ENCODE peak calls at places on chromosomes 7 and 10, in eight cellular contexts. C, G, U, N, R, E, I and K are unnamed samples.

GRCh38 chr10:89502556-89502955 is 32.8 kb downstream of the SLC16A12 start:
- DNase-seq in I (no peak), U (no peak), E (peak), R (no peak), G (no peak), N (peak), C (no peak), K (no peak)

GRCh38 chr10:121106607-121107006 is 255.4 kb downstream of the WDR11 start:
- DNase-seq in U (no peak), E (no peak), R (no peak), I (no peak), G (no peak), N (no peak), C (no peak), K (no peak)

GRCh38 chr7:28329616-28330373 is 82.5 kb upstream of the CREB5 start:
- DNase-seq in R (no peak), C (no peak), N (no peak), G (no peak), I (no peak), E (no peak), U (no peak), K (no peak)

GRCh38 chr10:118965636-118966035 is 63.9 kb upstream of the NANOS1 start:
- DNase-seq in E (no peak), R (no peak), G (no peak), C (no peak), U (peak), N (no peak), I (peak), K (no peak)

GRCh38 chr7:15684834-15685233 is 1.6 kb downstream of the MEOX2 start:
- DNase-seq in R (peak), U (peak), I (no peak), E (no peak), G (no peak), N (no peak), C (peak), K (no peak)

GRCh38 chr10:62885656-62886461 is 69.7 kb upstream of the EGR2 start:
- DNase-seq in E (peak), C (no peak), I (no peak), G (no peak), U (no peak), R (no peak), N (peak), K (no peak)

GRCh38 chr7:28774529-28775057 is 183.5 kb downstream of the TRIL start:
- DNase-seq in C (no peak), U (no peak), N (no peak), I (no peak), G (no peak), R (no peak), E (no peak), K (no peak)

GRCh38 chr7:16915405-16915804 is 33.6 kb upstream of the AGR3 start:
- DNase-seq in U (no peak), R (no peak), C (no peak), G (no peak), I (no peak), N (peak), E (peak), K (no peak)

GRCh38 chr7:138491612-138492386 is 31.7 kb downstream of the TRIM24 start:
- DNase-seq in I (no peak), U (no peak), G (no peak), N (no peak), C (no peak), E (no peak), R (no peak), K (no peak)

GRCh38 chr10:114489521-114490310 is 85.4 kb upstream of the AFAP1L2 start:
- DNase-seq in N (no peak), I (no peak), G (no peak), C (no peak), U (no peak), R (no peak), E (no peak), K (no peak)

GRCh38 chr10:129505500-129506075 is 38.5 kb downstream of the MGMT start:
- DNase-seq in E (no peak), I (no peak), G (no peak), R (no peak), C (no peak), U (no peak), N (no peak), K (no peak)

GRCh38 chr10:98410759-98411158 is 4.2 kb downstream of the PYROXD2 start:
- DNase-seq in U (no peak), I (no peak), C (no peak), R (no peak), N (no peak), E (no peak), G (no peak), K (no peak)

GRCh38 chr10:30088178-30088577 is 28.8 kb upstream of the JCAD start:
- DNase-seq in E (no peak), R (no peak), G (no peak), N (peak), I (no peak), C (no peak), U (no peak), K (no peak)

GRCh38 chr7:47982610-47983009 is 3.2 kb upstream of the HUS1 start:
- DNase-seq in U (no peak), G (no peak), E (no peak), I (no peak), R (no peak), C (no peak), N (no peak), K (no peak)

GRCh38 chr10:107689318-107689717 is 524.8 kb upstream of the SORCS1 start:
- DNase-seq in E (no peak), G (no peak), R (no peak), N (no peak), C (no peak), U (no peak), I (no peak), K (no peak)

GRCh38 chr10:100811752-100812750 is 66.7 kb downstream of the PAX2 start:
- DNase-seq in U (no peak), I (no peak), N (no peak), G (peak), R (no peak), E (no peak), C (no peak), K (no peak)

GRCh38 chr10:26438534-26439269 is 561 bp downstream of the APBB1IP start:
- DNase-seq in G (peak), R (peak), U (peak), E (no peak), N (no peak), I (peak), C (no peak), K (no peak)

GRCh38 chr7:44218418-44219201 is 17.8 kb downstream of the YKT6 start:
- DNase-seq in U (peak), I (no peak), R (no peak), G (peak), C (no peak), E (no peak), N (no peak), K (no peak)

GRCh38 chr7:134704827-134705226 is 58.2 kb downstream of the BPGM start:
- DNase-seq in U (no peak), N (no peak), I (no peak), C (no peak), G (no peak), R (no peak), E (no peak), K (no peak)

GRCh38 chr10:33271969-33272583 is 62.4 kb downstream of the NRP1 start:
- DNase-seq in U (no peak), C (no peak), G (no peak), N (no peak), R (no peak), E (peak), I (no peak), K (no peak)

GRCh38 chr10:80165173-80165572 is 32.6 kb downstream of the PLAC9 start:
- DNase-seq in R (no peak), U (no peak), E (peak), G (peak), I (no peak), N (no peak), C (no peak), K (no peak)

GRCh38 chr10:78973901-78974408 is 94.8 kb upstream of the ZMIZ1 start:
- DNase-seq in N (peak), U (peak), R (peak), C (peak), E (peak), G (peak), I (peak), K (peak)

GRCh38 chr7:128959296-128959695 is 21.6 kb downstream of the IRF5 start:
- DNase-seq in I (no peak), G (no peak), E (no peak), C (no peak), R (no peak), U (no peak), N (no peak), K (no peak)

GRCh38 chr7:137658194-137658900 is 188.4 kb downstream of the DGKI start:
- DNase-seq in E (no peak), R (no peak), I (no peak), C (no peak), N (no peak), U (no peak), G (no peak), K (no peak)

GRCh38 chr7:69067397-69067796 is 530.9 kb upstream of the AUTS2 start:
- DNase-seq in R (no peak), N (no peak), G (no peak), I (peak), E (no peak), U (peak), C (no peak), K (no peak)

GRCh38 chr10:88039496-88040200 is 176.2 kb downstream of the PTEN start:
- DNase-seq in C (no peak), N (peak), U (no peak), R (no peak), G (no peak), I (no peak), E (no peak), K (no peak)

GRCh38 chr7:43208189-43208588 is 95.7 kb downstream of the HECW1 start:
- DNase-seq in E (no peak), U (no peak), I (no peak), G (no peak), N (no peak), C (no peak), R (no peak), K (no peak)

GRCh38 chr7:39741942-39742623 is 118.7 kb downstream of the RALA start:
- DNase-seq in N (peak), E (peak), I (peak), G (no peak), U (peak), R (no peak), C (no peak), K (no peak)

GRCh38 chr7:120856198-120856597 is 1.7 kb downstream of the TSPAN12 start:
- DNase-seq in I (no peak), U (no peak), R (no peak), E (no peak), N (no peak), G (no peak), C (no peak), K (no peak)

GRCh38 chr7:156667110-156667436 is 26.5 kb downstream of the RNF32 start:
- DNase-seq in C (no peak), R (no peak), G (no peak), E (no peak), I (no peak), U (no peak), N (no peak), K (no peak)

GRCh38 chr7:50962281-50962883 is 179.7 kb upstream of the GRB10 start:
- DNase-seq in E (peak), R (no peak), C (no peak), G (no peak), U (no peak), N (peak), I (no peak), K (no peak)

GRCh38 chr7:123824754-123825067 is 20.3 kb upstream of the HYAL4 start:
- DNase-seq in G (no peak), I (peak), C (no peak), N (no peak), U (no peak), E (peak), R (no peak), K (no peak)

GRCh38 chr10:99341860-99342517 is 12.8 kb downstream of the CNNM1 start:
- DNase-seq in R (no peak), I (no peak), U (no peak), E (no peak), N (peak), G (no peak), C (no peak), K (no peak)

GRCh38 chr7:24411226-24411625 is 127.2 kb downstream of the NPY start:
- DNase-seq in N (no peak), G (no peak), R (no peak), U (no peak), E (no peak), I (no peak), C (no peak), K (no peak)
- TF ChIP-seq CTCF in N (no peak), G (no peak), R (no peak), U (no peak), E (no peak), I (no peak), C (no peak), K (no peak)

GRCh38 chr7:157930926-157931466 is 594.2 kb downstream of the DNAJB6 start:
- DNase-seq in U (no peak), G (no peak), I (no peak), C (no peak), R (no peak), N (no peak), E (no peak), K (no peak)
- TF ChIP-seq CTCF in U (no peak), G (no peak), I (no peak), C (no peak), R (no peak), N (no peak), E (no peak), K (no peak)

DNA sequence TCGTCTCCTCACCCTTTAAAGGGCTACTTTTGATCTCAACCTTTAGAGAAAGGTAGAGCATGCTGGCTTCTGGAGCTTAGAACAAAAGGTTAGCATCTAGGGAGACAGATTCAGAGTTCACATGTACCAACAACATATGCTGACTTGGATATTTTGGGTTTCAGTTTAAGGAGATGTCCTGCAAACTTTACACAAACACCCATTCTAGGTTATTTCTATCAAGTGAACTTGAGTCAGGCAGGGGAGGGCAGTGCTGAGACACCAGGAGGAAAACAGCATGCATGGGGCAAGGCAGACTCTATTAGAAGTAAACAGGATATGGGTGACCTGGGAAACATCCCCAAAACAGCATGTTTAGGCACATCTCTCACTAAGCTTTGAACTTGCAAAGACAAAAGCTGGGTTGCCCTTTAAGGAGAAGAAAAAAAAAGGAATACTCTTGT is 43.8 kb downstream of the ARL4A start:
- DNase-seq in N (peak), E (no peak), U (no peak), G (no peak), C (no peak), I (no peak), R (no peak), K (no peak)
- TF ChIP-seq CTCF in N (no peak), E (peak), U (no peak), G (no peak), C (no peak), I (peak), R (no peak), K (no peak)

DNA sequence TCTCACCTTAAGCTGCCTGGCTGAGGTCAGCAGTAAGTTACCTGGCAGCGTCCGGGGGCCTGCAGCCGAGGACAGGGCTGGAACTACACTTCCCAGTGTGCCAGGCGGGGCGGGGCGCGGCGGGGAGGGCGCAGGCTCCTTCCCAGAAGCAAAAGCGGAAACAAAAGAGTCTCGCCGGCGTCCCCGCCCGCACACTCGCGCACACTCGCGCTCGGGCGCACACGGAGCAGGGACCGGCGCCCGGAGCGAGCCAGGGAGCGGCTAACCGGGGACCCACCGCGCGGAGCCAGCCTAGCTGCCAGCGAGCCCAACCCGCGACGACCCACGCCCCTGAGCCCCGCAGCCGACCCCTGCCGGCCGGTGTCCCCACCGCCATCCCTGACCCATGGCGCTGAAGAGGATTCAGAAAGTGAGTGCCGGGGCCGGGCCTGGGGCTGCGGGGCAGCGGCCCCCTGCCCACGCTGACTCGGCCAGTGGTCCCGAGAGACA is at the start of gene UBE2D1:
- DNase-seq in U (peak), I (peak), G (peak), C (peak), E (peak), N (peak), R (peak), K (peak)
- TF ChIP-seq CTCF in U (no peak), I (peak), G (peak), C (no peak), E (peak), N (peak), R (peak), K (no peak)

DNA sequence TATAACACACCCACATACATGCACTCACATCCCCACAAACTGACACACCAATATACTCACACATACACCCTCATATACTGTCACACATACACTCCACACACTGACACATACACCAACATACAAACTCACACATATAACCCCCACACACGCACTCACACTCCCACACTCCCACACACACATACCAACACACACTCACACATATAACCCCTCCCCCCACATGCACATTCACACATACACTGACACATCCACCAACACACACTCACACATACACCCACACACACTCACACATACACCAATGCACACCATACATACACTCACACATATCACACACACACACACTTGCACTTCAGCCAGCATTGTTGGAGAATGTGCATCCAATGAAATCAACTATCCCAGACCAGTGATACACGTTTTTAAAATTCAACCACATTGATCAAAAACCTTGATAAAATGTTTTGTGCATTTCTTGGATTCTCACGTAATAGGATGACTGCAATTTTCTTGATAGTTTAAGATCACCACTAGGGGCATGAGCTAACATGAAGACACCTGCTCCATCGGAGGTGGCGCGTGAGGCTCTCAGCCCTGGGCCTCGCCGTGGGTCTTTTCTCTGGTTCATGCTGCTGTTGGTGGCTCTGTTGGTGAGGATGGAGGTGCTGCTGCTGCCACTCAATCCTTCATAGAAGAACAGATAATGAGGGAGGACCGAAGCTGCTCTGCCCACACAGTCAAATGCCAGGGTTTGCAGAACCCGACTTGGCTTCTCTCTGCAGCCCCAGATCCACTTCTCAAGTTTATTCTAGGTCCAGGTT is 32.1 kb upstream of the CHST15 start:
- DNase-seq in E (peak), I (peak), N (no peak), C (no peak), U (no peak), R (no peak), G (no peak), K (no peak)
- TF ChIP-seq CTCF in E (peak), I (peak), N (peak), C (no peak), U (peak), R (peak), G (peak), K (no peak)

GRCh38 chr7:20170626-20171025 is 46.6 kb downstream of the MACC1 start:
- DNase-seq in I (no peak), G (no peak), N (peak), C (no peak), E (no peak), R (no peak), U (no peak), K (no peak)

GRCh38 chr7:20173828-20174227 is 43.4 kb downstream of the MACC1 start:
- DNase-seq in E (no peak), C (no peak), R (no peak), G (no peak), I (no peak), U (no peak), N (no peak), K (no peak)

GRCh38 chr7:20176552-20177242 is 40.5 kb downstream of the MACC1 start:
- DNase-seq in G (no peak), I (no peak), E (no peak), R (no peak), C (no peak), N (no peak), U (no peak), K (no peak)

DNA sequence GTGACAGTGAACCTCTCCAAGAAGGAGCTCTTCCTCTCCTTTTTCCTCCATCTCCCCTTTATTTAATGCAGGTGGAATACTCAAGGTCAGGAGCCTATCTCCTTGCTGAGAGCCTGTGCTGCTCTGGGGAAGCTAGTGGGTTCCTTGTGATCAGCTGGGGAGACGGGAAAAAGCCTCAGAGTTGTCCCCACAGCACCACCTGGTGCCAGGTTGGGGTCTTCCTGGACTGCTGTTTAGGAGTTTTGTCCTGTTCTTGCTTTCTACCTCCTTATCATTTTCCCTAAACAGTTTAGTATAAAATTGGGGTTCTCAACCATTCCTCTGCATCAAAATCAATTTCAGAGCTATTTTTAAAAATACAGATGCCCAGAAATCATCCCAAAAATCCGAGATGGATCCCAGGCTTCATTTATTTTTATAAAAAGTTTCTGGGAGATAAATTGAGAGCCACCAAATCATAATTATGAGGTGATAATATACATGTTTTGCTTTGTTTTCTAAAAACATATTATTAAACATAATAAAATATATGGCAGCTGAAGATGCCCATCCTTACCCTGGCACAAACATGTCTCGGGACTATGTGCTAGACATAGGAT is 44.3 kb downstream of the MACC1 start:
- DNase-seq in R (peak), U (peak), I (peak), N (peak), C (peak), G (no peak), E (peak), K (peak)
- TF ChIP-seq CTCF in R (peak), U (peak), I (peak), N (peak), C (peak), G (peak), E (peak), K (peak)

GRCh38 chr10:115898242-115898641 is 374.8 kb downstream of the GFRA1 start:
- DNase-seq in E (no peak), N (no peak), G (no peak), I (no peak), C (no peak), R (no peak), U (no peak), K (no peak)
- TF ChIP-seq CTCF in E (no peak), N (no peak), G (no peak), I (no peak), C (no peak), R (no peak), U (no peak), K (no peak)

GRCh38 chr7:98317366-98318040 is 36.0 kb downstream of the BRI3 start:
- DNase-seq in R (no peak), U (no peak), I (no peak), E (no peak), C (no peak), G (no peak), N (no peak), K (no peak)
- TF ChIP-seq CTCF in R (no peak), U (no peak), I (no peak), E (no peak), C (no peak), G (no peak), N (no peak), K (no peak)

GRCh38 chr10:61609609-61610166 is 53.0 kb upstream of the CABCOCO1 start:
- DNase-seq in E (no peak), C (no peak), R (no peak), U (no peak), G (no peak), N (no peak), I (no peak), K (no peak)

GRCh38 chr10:61606971-61607907 is 55.5 kb upstream of the CABCOCO1 start:
- DNase-seq in E (peak), U (no peak), N (no peak), G (no peak), I (peak), R (no peak), C (no peak), K (no peak)

GRCh38 chr10:61605221-61605620 is 57.5 kb upstream of the CABCOCO1 start:
- DNase-seq in U (no peak), E (no peak), C (no peak), I (no peak), R (no peak), G (no peak), N (no peak), K (no peak)

GRCh38 chr10:61612009-61612408 is 50.7 kb upstream of the CABCOCO1 start:
- DNase-seq in N (no peak), C (peak), R (peak), U (no peak), G (no peak), I (no peak), E (no peak), K (no peak)

GRCh38 chr10:61608255-61609040 is 54.3 kb upstream of the CABCOCO1 start:
- DNase-seq in I (no peak), C (no peak), E (no peak), N (peak), R (no peak), U (no peak), G (no peak), K (no peak)
- TF ChIP-seq CTCF in I (no peak), C (no peak), E (no peak), N (no peak), R (no peak), U (no peak), G (no peak), K (no peak)